ENCODE peak calls at places on chromosomes 4 and X, in four cellular contexts. One of them, this sample, is unnamed.

GRCh38 chr4:30068234-30068633 is 651.9 kb upstream of the PCDH7 start:
- DNase-seq in brain pericyte: no peak
- DNase-seq in non-pigmented ciliary epithelial cell: no peak
- DNase-seq in neural progenitor cell: no peak
- DNase-seq in this sample: no peak

GRCh38 chrX:16826207-16826606 is 39.9 kb downstream of the TXLNG start:
- DNase-seq in brain pericyte: no peak
- DNase-seq in non-pigmented ciliary epithelial cell: no peak
- DNase-seq in neural progenitor cell: peak; percentile 36
- DNase-seq in this sample: peak; percentile 30

GRCh38 chr4:20126906-20127305 is 124.8 kb upstream of the SLIT2 start:
- DNase-seq in brain pericyte: no peak
- DNase-seq in non-pigmented ciliary epithelial cell: peak; percentile 35
- DNase-seq in neural progenitor cell: no peak
- DNase-seq in this sample: peak; percentile 96

GRCh38 chrX:1521459-1521956 is 15.5 kb downstream of the P2RY8 start:
- DNase-seq in brain pericyte: no peak
- DNase-seq in non-pigmented ciliary epithelial cell: no peak
- DNase-seq in neural progenitor cell: no peak
- DNase-seq in this sample: no peak

GRCh38 chrX:109463729-109464128 is 18.2 kb downstream of the GUCY2F start:
- DNase-seq in brain pericyte: no peak
- DNase-seq in non-pigmented ciliary epithelial cell: no peak
- DNase-seq in neural progenitor cell: no peak
- DNase-seq in this sample: no peak

GRCh38 chr4:158664806-158665205 is 6.9 kb downstream of the C4orf46 start:
- DNase-seq in brain pericyte: no peak
- DNase-seq in non-pigmented ciliary epithelial cell: no peak
- DNase-seq in neural progenitor cell: no peak
- DNase-seq in this sample: no peak

GRCh38 chr4:113827285-113827684 is 65.7 kb upstream of the CAMK2D start:
- DNase-seq in brain pericyte: no peak
- DNase-seq in non-pigmented ciliary epithelial cell: no peak
- DNase-seq in neural progenitor cell: no peak
- DNase-seq in this sample: no peak

GRCh38 chr4:124937993-124938392 is 225.5 kb upstream of the ANKRD50 start:
- DNase-seq in brain pericyte: no peak
- DNase-seq in non-pigmented ciliary epithelial cell: no peak
- DNase-seq in neural progenitor cell: no peak
- DNase-seq in this sample: no peak